ENCODE peak calls at places on chromosomes 16 and 17, in ten cellular contexts. One of them, this sample, is unnamed.

GRCh38 chr16:30896203-30896889 is at the start of gene CTF1:
- DNase-seq in T-helper 17 cell: no peak
- DNase-seq in EL: peak
- DNase-seq in activated T-helper 9 cell treated with anti-CD3 and anti-CD28 coated beads, Interleukin-2, amount 50 U/mL, for 16 hours: no peak
- DNase-seq in NCI-H1930: peak
- DNase-seq in MCF 10A: peak
- DNase-seq in foreskin keratinocyte: peak
- DNase-seq in NCI-H345: peak
- DNase-seq in lung: peak
- DNase-seq in choroid plexus epithelial cell: peak
- DNase-seq in this sample: peak

GRCh38 chr17:42174126-42174783 is 6.7 kb downstream of the KCNH4 start:
- DNase-seq in foreskin keratinocyte: no peak
- DNase-seq in activated T-helper 9 cell treated with anti-CD3 and anti-CD28 coated beads, Interleukin-2, amount 50 U/mL, for 16 hours: no peak
- DNase-seq in lung: no peak
- DNase-seq in NCI-H345: no peak
- DNase-seq in MCF 10A: no peak
- DNase-seq in T-helper 17 cell: no peak
- DNase-seq in NCI-H1930: no peak
- DNase-seq in EL: no peak
- DNase-seq in choroid plexus epithelial cell: no peak
- DNase-seq in this sample: no peak

GRCh38 chr17:75822800-75823166 is 21.4 kb downstream of the UNC13D start:
- DNase-seq in EL: no peak
- DNase-seq in activated T-helper 9 cell treated with anti-CD3 and anti-CD28 coated beads, Interleukin-2, amount 50 U/mL, for 16 hours: no peak
- DNase-seq in T-helper 17 cell: no peak
- DNase-seq in MCF 10A: no peak
- DNase-seq in NCI-H345: no peak
- DNase-seq in choroid plexus epithelial cell: no peak
- DNase-seq in lung: no peak
- DNase-seq in foreskin keratinocyte: no peak
- DNase-seq in NCI-H1930: no peak
- DNase-seq in this sample: no peak

GRCh38 chr16:85078176-85078700 is 34.0 kb downstream of the CIBAR2 start:
- DNase-seq in NCI-H1930: no peak
- DNase-seq in NCI-H345: no peak
- DNase-seq in activated T-helper 9 cell treated with anti-CD3 and anti-CD28 coated beads, Interleukin-2, amount 50 U/mL, for 16 hours: no peak
- DNase-seq in MCF 10A: no peak
- DNase-seq in T-helper 17 cell: no peak
- DNase-seq in choroid plexus epithelial cell: no peak
- DNase-seq in foreskin keratinocyte: no peak
- DNase-seq in EL: no peak
- DNase-seq in lung: no peak
- DNase-seq in this sample: peak

GRCh38 chr17:8836821-8837426 is 30.6 kb downstream of the PIK3R6 start:
- DNase-seq in activated T-helper 9 cell treated with anti-CD3 and anti-CD28 coated beads, Interleukin-2, amount 50 U/mL, for 16 hours: no peak
- DNase-seq in choroid plexus epithelial cell: no peak
- DNase-seq in NCI-H1930: no peak
- DNase-seq in foreskin keratinocyte: no peak
- DNase-seq in EL: peak
- DNase-seq in T-helper 17 cell: no peak
- DNase-seq in NCI-H345: no peak
- DNase-seq in MCF 10A: no peak
- DNase-seq in lung: peak
- DNase-seq in this sample: no peak

GRCh38 chr17:73365203-73365933 is 53.6 kb upstream of the CDC42EP4 start:
- DNase-seq in NCI-H1930: no peak
- DNase-seq in EL: no peak
- DNase-seq in foreskin keratinocyte: no peak
- DNase-seq in activated T-helper 9 cell treated with anti-CD3 and anti-CD28 coated beads, Interleukin-2, amount 50 U/mL, for 16 hours: no peak
- DNase-seq in T-helper 17 cell: no peak
- DNase-seq in MCF 10A: no peak
- DNase-seq in choroid plexus epithelial cell: no peak
- DNase-seq in lung: no peak
- DNase-seq in NCI-H345: no peak
- DNase-seq in this sample: no peak

GRCh38 chr16:89287777-89288576 is 70.5 kb downstream of the ZNF778 start:
- DNase-seq in T-helper 17 cell: no peak
- DNase-seq in activated T-helper 9 cell treated with anti-CD3 and anti-CD28 coated beads, Interleukin-2, amount 50 U/mL, for 16 hours: no peak
- DNase-seq in lung: no peak
- DNase-seq in NCI-H1930: no peak
- DNase-seq in MCF 10A: no peak
- DNase-seq in choroid plexus epithelial cell: no peak
- DNase-seq in foreskin keratinocyte: no peak
- DNase-seq in NCI-H345: no peak
- DNase-seq in EL: no peak
- DNase-seq in this sample: no peak

GRCh38 chr17:35915153-35915969 is 15.2 kb downstream of the RDM1 start:
- DNase-seq in activated T-helper 9 cell treated with anti-CD3 and anti-CD28 coated beads, Interleukin-2, amount 50 U/mL, for 16 hours: no peak
- DNase-seq in NCI-H345: no peak
- DNase-seq in T-helper 17 cell: no peak
- DNase-seq in lung: no peak
- DNase-seq in foreskin keratinocyte: no peak
- DNase-seq in MCF 10A: no peak
- DNase-seq in EL: no peak
- DNase-seq in choroid plexus epithelial cell: peak
- DNase-seq in NCI-H1930: no peak
- DNase-seq in this sample: peak

GRCh38 chr16:11696266-11697012 is 28.2 kb downstream of the SNN start:
- DNase-seq in activated T-helper 9 cell treated with anti-CD3 and anti-CD28 coated beads, Interleukin-2, amount 50 U/mL, for 16 hours: no peak
- DNase-seq in EL: no peak
- DNase-seq in choroid plexus epithelial cell: no peak
- DNase-seq in MCF 10A: no peak
- DNase-seq in foreskin keratinocyte: no peak
- DNase-seq in NCI-H345: no peak
- DNase-seq in lung: no peak
- DNase-seq in T-helper 17 cell: no peak
- DNase-seq in NCI-H1930: no peak
- DNase-seq in this sample: no peak

GRCh38 chr17:49576121-49576905 is 642 bp downstream of the NXPH3 start:
- DNase-seq in NCI-H1930: no peak
- DNase-seq in T-helper 17 cell: no peak
- DNase-seq in NCI-H345: peak
- DNase-seq in choroid plexus epithelial cell: peak
- DNase-seq in lung: no peak
- DNase-seq in activated T-helper 9 cell treated with anti-CD3 and anti-CD28 coated beads, Interleukin-2, amount 50 U/mL, for 16 hours: no peak
- DNase-seq in EL: peak
- DNase-seq in foreskin keratinocyte: no peak
- DNase-seq in MCF 10A: no peak
- DNase-seq in this sample: peak

GRCh38 chr16:3144331-3144881 is 9.6 kb downstream of the ZNF213 start:
- DNase-seq in activated T-helper 9 cell treated with anti-CD3 and anti-CD28 coated beads, Interleukin-2, amount 50 U/mL, for 16 hours: no peak
- DNase-seq in MCF 10A: no peak
- DNase-seq in NCI-H345: no peak
- DNase-seq in foreskin keratinocyte: no peak
- DNase-seq in NCI-H1930: no peak
- DNase-seq in EL: no peak
- DNase-seq in choroid plexus epithelial cell: no peak
- DNase-seq in lung: no peak
- DNase-seq in T-helper 17 cell: no peak
- DNase-seq in this sample: no peak

GRCh38 chr17:72441899-72442298 is 321.1 kb downstream of the SOX9 start:
- DNase-seq in NCI-H345: no peak
- DNase-seq in lung: no peak
- DNase-seq in activated T-helper 9 cell treated with anti-CD3 and anti-CD28 coated beads, Interleukin-2, amount 50 U/mL, for 16 hours: no peak
- DNase-seq in EL: no peak
- DNase-seq in choroid plexus epithelial cell: no peak
- DNase-seq in foreskin keratinocyte: no peak
- DNase-seq in MCF 10A: no peak
- DNase-seq in NCI-H1930: no peak
- DNase-seq in T-helper 17 cell: no peak
- DNase-seq in this sample: no peak

GRCh38 chr16:28924762-28925385 is at the start of gene RABEP2:
- DNase-seq in NCI-H345: peak
- DNase-seq in EL: peak
- DNase-seq in choroid plexus epithelial cell: peak
- DNase-seq in lung: peak
- DNase-seq in MCF 10A: peak
- DNase-seq in foreskin keratinocyte: peak
- DNase-seq in NCI-H1930: peak
- DNase-seq in T-helper 17 cell: peak
- DNase-seq in activated T-helper 9 cell treated with anti-CD3 and anti-CD28 coated beads, Interleukin-2, amount 50 U/mL, for 16 hours: peak
- DNase-seq in this sample: peak

GRCh38 chr16:52114414-52114813 is 432.5 kb downstream of the TOX3 start:
- DNase-seq in choroid plexus epithelial cell: no peak
- DNase-seq in foreskin keratinocyte: peak
- DNase-seq in T-helper 17 cell: no peak
- DNase-seq in NCI-H345: no peak
- DNase-seq in NCI-H1930: no peak
- DNase-seq in MCF 10A: peak
- DNase-seq in lung: no peak
- DNase-seq in activated T-helper 9 cell treated with anti-CD3 and anti-CD28 coated beads, Interleukin-2, amount 50 U/mL, for 16 hours: no peak
- DNase-seq in EL: no peak
- DNase-seq in this sample: peak

GRCh38 chr16:48498761-48499600 is 111.0 kb downstream of the N4BP1 start:
- DNase-seq in activated T-helper 9 cell treated with anti-CD3 and anti-CD28 coated beads, Interleukin-2, amount 50 U/mL, for 16 hours: no peak
- DNase-seq in foreskin keratinocyte: peak
- DNase-seq in EL: peak
- DNase-seq in MCF 10A: peak
- DNase-seq in T-helper 17 cell: no peak
- DNase-seq in choroid plexus epithelial cell: peak
- DNase-seq in NCI-H345: no peak
- DNase-seq in NCI-H1930: no peak
- DNase-seq in lung: peak
- DNase-seq in this sample: peak

GRCh38 chr16:73068546-73069401 is 20.8 kb upstream of the ZFHX3 start:
- DNase-seq in lung: peak
- DNase-seq in NCI-H345: peak
- DNase-seq in foreskin keratinocyte: peak
- DNase-seq in T-helper 17 cell: no peak
- DNase-seq in MCF 10A: peak
- DNase-seq in EL: peak
- DNase-seq in NCI-H1930: no peak
- DNase-seq in activated T-helper 9 cell treated with anti-CD3 and anti-CD28 coated beads, Interleukin-2, amount 50 U/mL, for 16 hours: no peak
- DNase-seq in choroid plexus epithelial cell: peak
- DNase-seq in this sample: peak

GRCh38 chr17:7256766-7257456 is 4.9 kb downstream of the ELP5 start:
- DNase-seq in foreskin keratinocyte: no peak
- DNase-seq in EL: no peak
- DNase-seq in NCI-H345: no peak
- DNase-seq in lung: no peak
- DNase-seq in activated T-helper 9 cell treated with anti-CD3 and anti-CD28 coated beads, Interleukin-2, amount 50 U/mL, for 16 hours: no peak
- DNase-seq in T-helper 17 cell: no peak
- DNase-seq in choroid plexus epithelial cell: no peak
- DNase-seq in NCI-H1930: no peak
- DNase-seq in MCF 10A: no peak
- DNase-seq in this sample: no peak

GRCh38 chr17:75721463-75722011 is 278 bp downstream of the ITGB4 start:
- DNase-seq in NCI-H345: no peak
- DNase-seq in choroid plexus epithelial cell: no peak
- DNase-seq in activated T-helper 9 cell treated with anti-CD3 and anti-CD28 coated beads, Interleukin-2, amount 50 U/mL, for 16 hours: no peak
- DNase-seq in foreskin keratinocyte: no peak
- DNase-seq in NCI-H1930: no peak
- DNase-seq in EL: no peak
- DNase-seq in lung: no peak
- DNase-seq in T-helper 17 cell: no peak
- DNase-seq in MCF 10A: no peak
- DNase-seq in this sample: no peak

GRCh38 chr17:48472485-48473281 is 42.7 kb upstream of the SKAP1 start:
- DNase-seq in T-helper 17 cell: no peak
- DNase-seq in MCF 10A: no peak
- DNase-seq in EL: peak
- DNase-seq in NCI-H1930: no peak
- DNase-seq in activated T-helper 9 cell treated with anti-CD3 and anti-CD28 coated beads, Interleukin-2, amount 50 U/mL, for 16 hours: no peak
- DNase-seq in lung: no peak
- DNase-seq in choroid plexus epithelial cell: peak
- DNase-seq in foreskin keratinocyte: peak
- DNase-seq in NCI-H345: peak
- DNase-seq in this sample: peak

GRCh38 chr17:73612074-73612473 is 32.2 kb downstream of the SDK2 start:
- DNase-seq in activated T-helper 9 cell treated with anti-CD3 and anti-CD28 coated beads, Interleukin-2, amount 50 U/mL, for 16 hours: no peak
- DNase-seq in lung: no peak
- DNase-seq in NCI-H345: no peak
- DNase-seq in EL: no peak
- DNase-seq in T-helper 17 cell: no peak
- DNase-seq in MCF 10A: no peak
- DNase-seq in foreskin keratinocyte: no peak
- DNase-seq in NCI-H1930: no peak
- DNase-seq in choroid plexus epithelial cell: no peak
- DNase-seq in this sample: no peak

GRCh38 chr17:17951524-17951923 is 20.7 kb downstream of the TOM1L2 start:
- DNase-seq in NCI-H1930: no peak
- DNase-seq in foreskin keratinocyte: no peak
- DNase-seq in MCF 10A: no peak
- DNase-seq in NCI-H345: no peak
- DNase-seq in lung: no peak
- DNase-seq in activated T-helper 9 cell treated with anti-CD3 and anti-CD28 coated beads, Interleukin-2, amount 50 U/mL, for 16 hours: no peak
- DNase-seq in T-helper 17 cell: no peak
- DNase-seq in EL: no peak
- DNase-seq in choroid plexus epithelial cell: no peak
- DNase-seq in this sample: peak

GRCh38 chr17:60173304-60173807 is 23.6 kb downstream of the CA4 start:
- DNase-seq in T-helper 17 cell: no peak
- DNase-seq in MCF 10A: no peak
- DNase-seq in choroid plexus epithelial cell: no peak
- DNase-seq in EL: peak
- DNase-seq in NCI-H345: no peak
- DNase-seq in activated T-helper 9 cell treated with anti-CD3 and anti-CD28 coated beads, Interleukin-2, amount 50 U/mL, for 16 hours: no peak
- DNase-seq in NCI-H1930: no peak
- DNase-seq in lung: no peak
- DNase-seq in foreskin keratinocyte: no peak
- DNase-seq in this sample: no peak

GRCh38 chr16:787261-787966 is 767 bp downstream of the RPUSD1 start:
- DNase-seq in lung: no peak
- DNase-seq in NCI-H1930: no peak
- DNase-seq in choroid plexus epithelial cell: no peak
- DNase-seq in EL: no peak
- DNase-seq in MCF 10A: no peak
- DNase-seq in activated T-helper 9 cell treated with anti-CD3 and anti-CD28 coated beads, Interleukin-2, amount 50 U/mL, for 16 hours: no peak
- DNase-seq in NCI-H345: no peak
- DNase-seq in foreskin keratinocyte: no peak
- DNase-seq in T-helper 17 cell: no peak
- DNase-seq in this sample: no peak

GRCh38 chr17:68047153-68047846 is 11.8 kb downstream of the KPNA2 start:
- DNase-seq in foreskin keratinocyte: no peak
- DNase-seq in NCI-H1930: no peak
- DNase-seq in T-helper 17 cell: no peak
- DNase-seq in MCF 10A: no peak
- DNase-seq in choroid plexus epithelial cell: no peak
- DNase-seq in EL: no peak
- DNase-seq in NCI-H345: no peak
- DNase-seq in activated T-helper 9 cell treated with anti-CD3 and anti-CD28 coated beads, Interleukin-2, amount 50 U/mL, for 16 hours: no peak
- DNase-seq in lung: no peak
- DNase-seq in this sample: no peak

GRCh38 chr16:67719778-67720144 is 645 bp upstream of the GFOD2 start:
- DNase-seq in NCI-H345: peak
- DNase-seq in T-helper 17 cell: no peak
- DNase-seq in MCF 10A: peak
- DNase-seq in foreskin keratinocyte: no peak
- DNase-seq in NCI-H1930: no peak
- DNase-seq in activated T-helper 9 cell treated with anti-CD3 and anti-CD28 coated beads, Interleukin-2, amount 50 U/mL, for 16 hours: no peak
- DNase-seq in EL: peak
- DNase-seq in choroid plexus epithelial cell: peak
- DNase-seq in lung: no peak
- DNase-seq in this sample: peak

GRCh38 chr16:28846933-28847273 is 755 bp upstream of the TUFM start:
- DNase-seq in EL: no peak
- DNase-seq in activated T-helper 9 cell treated with anti-CD3 and anti-CD28 coated beads, Interleukin-2, amount 50 U/mL, for 16 hours: no peak
- DNase-seq in lung: no peak
- DNase-seq in foreskin keratinocyte: no peak
- DNase-seq in T-helper 17 cell: no peak
- DNase-seq in choroid plexus epithelial cell: no peak
- DNase-seq in MCF 10A: no peak
- DNase-seq in NCI-H1930: no peak
- DNase-seq in NCI-H345: no peak
- DNase-seq in this sample: no peak

GRCh38 chr16:2686912-2687507 is 4.7 kb downstream of the KCTD5 start:
- DNase-seq in NCI-H1930: no peak
- DNase-seq in lung: peak
- DNase-seq in NCI-H345: no peak
- DNase-seq in EL: no peak
- DNase-seq in MCF 10A: no peak
- DNase-seq in foreskin keratinocyte: no peak
- DNase-seq in activated T-helper 9 cell treated with anti-CD3 and anti-CD28 coated beads, Interleukin-2, amount 50 U/mL, for 16 hours: no peak
- DNase-seq in choroid plexus epithelial cell: no peak
- DNase-seq in T-helper 17 cell: no peak
- DNase-seq in this sample: no peak

GRCh38 chr16:9549487-9549886 is 458.0 kb downstream of the HAPSTR1 start:
- DNase-seq in NCI-H345: no peak
- DNase-seq in NCI-H1930: no peak
- DNase-seq in EL: no peak
- DNase-seq in MCF 10A: no peak
- DNase-seq in T-helper 17 cell: no peak
- DNase-seq in foreskin keratinocyte: no peak
- DNase-seq in choroid plexus epithelial cell: no peak
- DNase-seq in activated T-helper 9 cell treated with anti-CD3 and anti-CD28 coated beads, Interleukin-2, amount 50 U/mL, for 16 hours: no peak
- DNase-seq in lung: no peak
- DNase-seq in this sample: no peak

This sample was measured in epithelial cell of esophagus.